ENCODE peak calls at places on chromosomes 3 and 15, in eight cellular contexts. D is choroid plexus epithelial cell, K is B cell, C is HepG2, Q is nephron progenitor cell, T is AG09309, V is activated B cell treated with CpG ODN at 0.5 μM for 24 hours, M is AG10803. Y is an unnamed sample.
A peak's percentile ranks its signal among the peaks of the same experiment; 100 is the strongest.

GRCh38 chr15:65476942-65477341 is 40.5 kb downstream of the DPP8 start:
- DNase-seq in D (peak; percentile 86), K (no peak), C (no peak), Q (no peak), T (peak; percentile 70), V (no peak), M (peak; percentile 89), Y (peak; percentile 29)

GRCh38 chr3:72338942-72339749 is 509.1 kb downstream of the SHQ1 start:
- DNase-seq in D (peak; percentile 97), K (no peak), C (peak; percentile 41), Q (peak; percentile 36), T (peak; percentile 91), V (no peak), M (peak; percentile 90), Y (peak; percentile 91)

GRCh38 chr15:73956276-73957086 is 30.2 kb downstream of the LOXL1 start:
- DNase-seq in D (peak; percentile 83), K (no peak), C (no peak), Q (no peak), T (peak; percentile 75), V (no peak), M (peak; percentile 95), Y (peak; percentile 95)

GRCh38 chr3:138426211-138426610 is 8.2 kb upstream of the ESYT3 start:
- DNase-seq in D (peak; percentile 65), K (no peak), C (no peak), Q (no peak), T (no peak), V (no peak), M (peak; percentile 26), Y (no peak)

GRCh38 chr15:40769310-40770146 is at the start of gene C15orf62:
- DNase-seq in D (peak; percentile 30), K (peak; percentile 95), C (no peak), Q (no peak), T (no peak), V (peak; percentile 81), M (no peak), Y (peak; percentile 62)

GRCh38 chr3:33792167-33792892 is 6.1 kb upstream of the PDCD6IP start:
- DNase-seq in D (no peak), K (no peak), C (no peak), Q (no peak), T (no peak), V (no peak), M (no peak), Y (no peak)

GRCh38 chr15:101502572-101503295 is 13.2 kb upstream of the PCSK6 start:
- DNase-seq in D (no peak), K (no peak), C (no peak), Q (no peak), T (no peak), V (no peak), M (no peak), Y (no peak)

GRCh38 chr3:45537960-45538640 is 56.5 kb upstream of the LIMD1 start:
- DNase-seq in D (no peak), K (no peak), C (no peak), Q (no peak), T (no peak), V (no peak), M (peak; percentile 76), Y (peak; percentile 25)

GRCh38 chr3:170751083-170751893 is 118.7 kb downstream of the RPL22L1 start:
- DNase-seq in D (peak; percentile 84), K (no peak), C (no peak), Q (no peak), T (peak; percentile 68), V (no peak), M (peak; percentile 93), Y (peak; percentile 90)

GRCh38 chr3:185065059-185065458 is 87.8 kb downstream of the C3orf70 start:
- DNase-seq in D (no peak), K (no peak), C (no peak), Q (no peak), T (no peak), V (no peak), M (no peak), Y (no peak)

GRCh38 chr3:149368201-149368849 is 9.1 kb downstream of the TM4SF1 start:
- DNase-seq in D (no peak), K (no peak), C (no peak), Q (no peak), T (no peak), V (no peak), M (no peak), Y (no peak)

GRCh38 chr3:122356402-122356801 is 26.6 kb downstream of the MIX23 start:
- DNase-seq in D (peak; percentile 63), K (no peak), C (peak; percentile 57), Q (peak; percentile 16), T (no peak), V (no peak), M (peak; percentile 12), Y (peak; percentile 9)

GRCh38 chr3:48644898-48645760 is 9.9 kb upstream of the SLC26A6 start:
- DNase-seq in D (no peak), K (no peak), C (no peak), Q (no peak), T (no peak), V (no peak), M (no peak), Y (no peak)

GRCh38 chr3:169310190-169310918 is 353.2 kb downstream of the MECOM start:
- DNase-seq in D (no peak), K (no peak), C (no peak), Q (no peak), T (no peak), V (no peak), M (no peak), Y (no peak)

GRCh38 chr3:196969001-196969659 is 497 bp upstream of the PIGZ start:
- DNase-seq in D (no peak), K (no peak), C (no peak), Q (peak; percentile 49), T (no peak), V (no peak), M (peak; percentile 11), Y (no peak)

GRCh38 chr15:60421544-60421943 is 23.8 kb upstream of the ANXA2 start:
- DNase-seq in D (peak; percentile 86), K (no peak), C (no peak), Q (no peak), T (no peak), V (no peak), M (peak; percentile 70), Y (peak; percentile 86)

GRCh38 chr15:84079885-84080777 is 155.4 kb upstream of the GOLGA6L4 start:
- DNase-seq in D (peak; percentile 33), K (no peak), C (no peak), Q (peak; percentile 70), T (no peak), V (peak; percentile 18), M (peak; percentile 5), Y (peak; percentile 13)

GRCh38 chr3:9732080-9732752 is 681 bp downstream of the BRPF1 start:
- DNase-seq in D (no peak), K (no peak), C (no peak), Q (peak; percentile 50), T (no peak), V (no peak), M (no peak), Y (no peak)

GRCh38 chr3:64158334-64158733 is 66.9 kb downstream of the PRICKLE2 start:
- DNase-seq in D (no peak), K (no peak), C (no peak), Q (no peak), T (no peak), V (no peak), M (no peak), Y (no peak)

GRCh38 chr3:24088782-24089181 is 143.7 kb downstream of the NR1D2 start:
- DNase-seq in D (peak; percentile 76), K (no peak), C (peak; percentile 20), Q (no peak), T (peak; percentile 23), V (no peak), M (peak; percentile 47), Y (peak; percentile 8)

GRCh38 chr3:25854635-25855034 is 64.7 kb downstream of the OXSM start:
- DNase-seq in D (peak; percentile 71), K (no peak), C (no peak), Q (no peak), T (peak; percentile 16), V (no peak), M (peak; percentile 34), Y (peak; percentile 46)

GRCh38 chr15:92541197-92542190 is 114.1 kb downstream of the FAM174B start:
- DNase-seq in D (no peak), K (no peak), C (no peak), Q (no peak), T (no peak), V (no peak), M (peak; percentile 77), Y (peak; percentile 42)

GRCh38 chr3:127738192-127738840 is 65.6 kb downstream of the ABTB1 start:
- DNase-seq in D (peak; percentile 70), K (no peak), C (no peak), Q (no peak), T (no peak), V (no peak), M (peak; percentile 49), Y (peak; percentile 71)

GRCh38 chr3:176352716-176353334 is 844.5 kb downstream of the TBL1XR1 start:
- DNase-seq in D (peak; percentile 2), K (no peak), C (no peak), Q (no peak), T (peak; percentile 13), V (no peak), M (peak; percentile 0), Y (no peak)

GRCh38 chr3:81951106-81951505 is 189.7 kb upstream of the GBE1 start:
- DNase-seq in D (no peak), K (no peak), C (no peak), Q (no peak), T (no peak), V (no peak), M (no peak), Y (no peak)

GRCh38 chr3:81947359-81947758 is 185.9 kb upstream of the GBE1 start:
- DNase-seq in D (no peak), K (no peak), C (no peak), Q (no peak), T (no peak), V (no peak), M (no peak), Y (no peak)
- TF ChIP-seq CTCF in D (no peak), K (no peak), C (no peak), Q (no peak), T (no peak), V (no peak), M (no peak), Y (no peak)

DNA sequence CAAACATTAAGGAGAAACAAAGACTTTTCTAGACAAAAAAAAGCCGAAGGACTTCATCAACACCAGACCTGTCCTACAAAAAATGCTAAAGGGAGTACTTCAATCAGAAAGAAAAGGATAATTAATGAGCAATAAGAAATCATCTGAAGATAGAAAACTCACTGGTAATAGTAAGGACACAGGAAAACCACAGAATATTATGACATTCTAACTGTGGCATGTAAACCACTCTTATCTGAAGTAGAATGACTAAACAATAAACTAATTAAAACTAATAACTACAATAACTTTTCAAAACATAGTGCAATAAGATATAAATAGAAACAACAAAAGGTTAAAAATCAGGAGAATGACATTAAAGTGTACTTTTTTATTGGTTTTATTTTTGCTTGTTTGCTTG is 584.5 kb upstream of the CCDC54 start:
- DNase-seq in D (peak; percentile 15), K (no peak), C (no peak), Q (no peak), T (no peak), V (no peak), M (no peak), Y (no peak)
- TF ChIP-seq CTCF in D (no peak), K (no peak), C (no peak), Q (no peak), T (no peak), V (no peak), M (no peak), Y (no peak)

GRCh38 chr15:44532689-44533088 is 4.3 kb upstream of the EIF3J start:
- DNase-seq in D (no peak), K (no peak), C (no peak), Q (no peak), T (no peak), V (no peak), M (no peak), Y (no peak)
- TF ChIP-seq CTCF in D (no peak), K (peak; percentile 22), C (peak; percentile 18), Q (no peak), T (no peak), V (no peak), M (peak; percentile 16), Y (no peak)

GRCh38 chr15:76898102-76898501 is 7.0 kb downstream of the SCAPER start:
- DNase-seq in D (no peak), K (no peak), C (no peak), Q (no peak), T (no peak), V (no peak), M (no peak), Y (no peak)
- TF ChIP-seq CTCF in D (no peak), K (no peak), C (no peak), Q (no peak), T (no peak), V (no peak), M (no peak), Y (no peak)

Y was measured in astrocyte of the spinal cord.